ENCODE peak calls at places on chromosomes 12 and 14, in five cellular contexts. T is left cardiac atrium; R is cardiac fibroblast; W is choroid plexus epithelial cell; O is CD4-positive, alpha-beta T cell. M is an unnamed sample.

GRCh38 chr12:4118601-4119156 is 154.9 kb upstream of the CCND2 start:
- DNase-seq in T (no peak), R (no peak), W (no peak), O (no peak), M (no peak)

GRCh38 chr12:113899844-113900471 is 66.2 kb downstream of the RBM19 start:
- DNase-seq in T (no peak), R (no peak), W (no peak), O (no peak), M (no peak)

GRCh38 chr14:64899958-64900357 is 14.3 kb upstream of the CHURC1 start:
- DNase-seq in T (no peak), R (no peak), W (peak), O (no peak), M (no peak)

GRCh38 chr12:117098361-117099217 is 627 bp downstream of the TESC start:
- DNase-seq in T (peak), R (no peak), W (no peak), O (no peak), M (peak)

GRCh38 chr12:132373967-132374820 is 44.8 kb upstream of the GALNT9 start:
- DNase-seq in T (peak), R (peak), W (peak), O (no peak), M (no peak)

GRCh38 chr14:58884442-58884841 is 246.7 kb downstream of the DACT1 start:
- DNase-seq in T (no peak), R (no peak), W (no peak), O (no peak), M (no peak)

GRCh38 chr12:19058235-19059021 is 71.1 kb upstream of the PLEKHA5 start:
- DNase-seq in T (no peak), R (peak), W (peak), O (no peak), M (no peak)

GRCh38 chr14:90301580-90302181 is 30.1 kb downstream of the NRDE2 start:
- DNase-seq in T (no peak), R (peak), W (peak), O (no peak), M (no peak)

GRCh38 chr12:46108721-46109120 is 118.3 kb upstream of the SCAF11 start:
- DNase-seq in T (no peak), R (no peak), W (no peak), O (no peak), M (no peak)

GRCh38 chr14:95255013-95255412 is 64.7 kb downstream of the CLMN start:
- DNase-seq in T (no peak), R (no peak), W (no peak), O (no peak), M (no peak)

GRCh38 chr14:51176819-51177218 is 63.2 kb upstream of the TMX1 start:
- DNase-seq in T (no peak), R (no peak), W (no peak), O (no peak), M (no peak)

GRCh38 chr14:91298576-91298975 is 54.1 kb upstream of the GPR68 start:
- DNase-seq in T (no peak), R (no peak), W (no peak), O (no peak), M (no peak)

GRCh38 chr12:115323223-115323905 is 639.4 kb upstream of the TBX3 start:
- DNase-seq in T (no peak), R (peak), W (peak), O (no peak), M (no peak)

GRCh38 chr12:27542628-27543027 is 18.6 kb downstream of the PPFIBP1 start:
- DNase-seq in T (no peak), R (peak), W (peak), O (no peak), M (no peak)

GRCh38 chr14:61213930-61214329 is 67.2 kb downstream of the TMEM30B start:
- DNase-seq in T (no peak), R (no peak), W (no peak), O (no peak), M (no peak)

GRCh38 chr12:5206401-5207175 is 162.9 kb downstream of the KCNA5 start:
- DNase-seq in T (no peak), R (no peak), W (no peak), O (no peak), M (no peak)

M was measured in GM12891.